ENCODE peak calls at places on chromosomes 16 and 17, in five cellular contexts. One of them, this sample, is unnamed.

GRCh38 chr17:20157078-20157360 is 147.9 kb downstream of the SPECC1 start:
- DNase-seq in AG04450: no peak
- DNase-seq in thoracic aorta: no peak
- DNase-seq in omental fat pad: no peak
- DNase-seq in hepatocyte: no peak
- DNase-seq in this sample: peak

GRCh38 chr16:5619314-5619713 is 521.7 kb upstream of the EEF2KMT start:
- DNase-seq in AG04450: no peak
- DNase-seq in thoracic aorta: no peak
- DNase-seq in omental fat pad: no peak
- DNase-seq in hepatocyte: no peak
- DNase-seq in this sample: no peak

GRCh38 chr16:57345021-57345420 is 13.6 kb upstream of the CCL22 start:
- DNase-seq in AG04450: no peak
- DNase-seq in thoracic aorta: no peak
- DNase-seq in omental fat pad: no peak
- DNase-seq in hepatocyte: no peak
- DNase-seq in this sample: no peak

GRCh38 chr17:74592087-74592990 is at the start of gene CD300LD:
- DNase-seq in AG04450: no peak
- DNase-seq in thoracic aorta: no peak
- DNase-seq in omental fat pad: no peak
- DNase-seq in hepatocyte: no peak
- DNase-seq in this sample: no peak

GRCh38 chr17:43984521-43984920 is 19.9 kb upstream of the NAGS start:
- DNase-seq in AG04450: no peak
- DNase-seq in thoracic aorta: no peak
- DNase-seq in omental fat pad: no peak
- DNase-seq in hepatocyte: no peak
- DNase-seq in this sample: no peak

GRCh38 chr17:2694381-2695242 is 17.0 kb downstream of the CLUH start:
- DNase-seq in AG04450: no peak
- DNase-seq in thoracic aorta: no peak
- DNase-seq in omental fat pad: peak
- DNase-seq in hepatocyte: no peak
- DNase-seq in this sample: no peak

GRCh38 chr16:12436201-12436657 is 367.5 kb downstream of the CPPED1 start:
- DNase-seq in AG04450: no peak
- DNase-seq in thoracic aorta: no peak
- DNase-seq in omental fat pad: no peak
- DNase-seq in hepatocyte: no peak
- DNase-seq in this sample: no peak

GRCh38 chr17:20153231-20153630 is 144.1 kb downstream of the SPECC1 start:
- DNase-seq in AG04450: no peak
- DNase-seq in thoracic aorta: no peak
- DNase-seq in omental fat pad: no peak
- DNase-seq in hepatocyte: no peak
- DNase-seq in this sample: no peak

GRCh38 chr17:4533522-4534502 is 21.4 kb downstream of the MYBBP1A start:
- DNase-seq in AG04450: no peak
- DNase-seq in thoracic aorta: no peak
- DNase-seq in omental fat pad: no peak
- DNase-seq in hepatocyte: no peak
- DNase-seq in this sample: peak

GRCh38 chr17:82045916-82046484 is 5.6 kb downstream of the RFNG start:
- DNase-seq in AG04450: no peak
- DNase-seq in thoracic aorta: no peak
- DNase-seq in omental fat pad: no peak
- DNase-seq in hepatocyte: no peak
- DNase-seq in this sample: no peak

GRCh38 chr16:69820926-69821541 is 58.9 kb downstream of the WWP2 start:
- DNase-seq in AG04450: no peak
- DNase-seq in thoracic aorta: no peak
- DNase-seq in omental fat pad: no peak
- DNase-seq in hepatocyte: peak
- DNase-seq in this sample: no peak

GRCh38 chr16:27258241-27258734 is 10.3 kb downstream of the NSMCE1 start:
- DNase-seq in AG04450: no peak
- DNase-seq in thoracic aorta: no peak
- DNase-seq in omental fat pad: no peak
- DNase-seq in hepatocyte: no peak
- DNase-seq in this sample: peak

GRCh38 chr17:74394977-74395376 is 27.7 kb downstream of the GPR142 start:
- DNase-seq in AG04450: no peak
- DNase-seq in thoracic aorta: no peak
- DNase-seq in omental fat pad: no peak
- DNase-seq in hepatocyte: no peak
- DNase-seq in this sample: no peak

GRCh38 chr16:80466024-80466986 is 74.5 kb upstream of the DYNLRB2 start:
- DNase-seq in AG04450: no peak
- DNase-seq in thoracic aorta: no peak
- DNase-seq in omental fat pad: peak
- DNase-seq in hepatocyte: peak
- DNase-seq in this sample: peak

GRCh38 chr17:74446551-74447500 is 14.9 kb downstream of the GPRC5C start:
- DNase-seq in AG04450: no peak
- DNase-seq in thoracic aorta: peak
- DNase-seq in omental fat pad: no peak
- DNase-seq in hepatocyte: no peak
- DNase-seq in this sample: peak

GRCh38 chr16:48592839-48593429 is 17.0 kb downstream of the N4BP1 start:
- DNase-seq in AG04450: no peak
- DNase-seq in thoracic aorta: no peak
- DNase-seq in omental fat pad: no peak
- DNase-seq in hepatocyte: no peak
- DNase-seq in this sample: peak

GRCh38 chr17:29383687-29384086 is 6.5 kb upstream of the TAOK1 start:
- DNase-seq in AG04450: no peak
- DNase-seq in thoracic aorta: no peak
- DNase-seq in omental fat pad: no peak
- DNase-seq in hepatocyte: no peak
- DNase-seq in this sample: no peak

GRCh38 chr17:48693178-48693577 is 29.1 kb downstream of the PRAC1 start:
- DNase-seq in AG04450: no peak
- DNase-seq in thoracic aorta: no peak
- DNase-seq in omental fat pad: no peak
- DNase-seq in hepatocyte: no peak
- DNase-seq in this sample: no peak

GRCh38 chr16:53282975-53283946 is 151.0 kb upstream of the RBL2 start:
- DNase-seq in AG04450: peak
- DNase-seq in thoracic aorta: no peak
- DNase-seq in omental fat pad: no peak
- DNase-seq in hepatocyte: peak
- DNase-seq in this sample: peak

GRCh38 chr17:76566988-76567431 is 18.6 kb downstream of the ST6GALNAC2 start:
- DNase-seq in AG04450: no peak
- DNase-seq in thoracic aorta: no peak
- DNase-seq in omental fat pad: no peak
- DNase-seq in hepatocyte: no peak
- DNase-seq in this sample: no peak

GRCh38 chr16:81817296-81817695 is 38.2 kb downstream of the PLCG2 start:
- DNase-seq in AG04450: no peak
- DNase-seq in thoracic aorta: no peak
- DNase-seq in omental fat pad: no peak
- DNase-seq in hepatocyte: no peak
- DNase-seq in this sample: no peak

GRCh38 chr16:47990676-47991075 is 165.1 kb downstream of the ABCC12 start:
- DNase-seq in AG04450: no peak
- DNase-seq in thoracic aorta: no peak
- DNase-seq in omental fat pad: no peak
- DNase-seq in hepatocyte: no peak
- DNase-seq in this sample: no peak

GRCh38 chr17:41382396-41382795 is 290 bp upstream of the KRT34 start:
- DNase-seq in AG04450: no peak
- DNase-seq in thoracic aorta: no peak
- DNase-seq in omental fat pad: no peak
- DNase-seq in hepatocyte: no peak
- DNase-seq in this sample: peak

GRCh38 chr17:19384723-19385391 is 2.1 kb downstream of the MFAP4 start:
- DNase-seq in AG04450: peak
- DNase-seq in thoracic aorta: no peak
- DNase-seq in omental fat pad: peak
- DNase-seq in hepatocyte: peak
- DNase-seq in this sample: peak

GRCh38 chr16:66261826-66262225 is 104.7 kb upstream of the CDH5 start:
- DNase-seq in AG04450: no peak
- DNase-seq in thoracic aorta: no peak
- DNase-seq in omental fat pad: no peak
- DNase-seq in hepatocyte: peak
- DNase-seq in this sample: no peak

GRCh38 chr16:35690413-35690812 is 2231.0 kb downstream of the TP53TG3F start:
- DNase-seq in AG04450: no peak
- DNase-seq in thoracic aorta: no peak
- DNase-seq in omental fat pad: no peak
- DNase-seq in hepatocyte: no peak
- DNase-seq in this sample: no peak

GRCh38 chr16:27883576-27883975 is 179.9 kb downstream of the GSG1L start:
- DNase-seq in AG04450: no peak
- DNase-seq in thoracic aorta: no peak
- DNase-seq in omental fat pad: no peak
- DNase-seq in hepatocyte: no peak
- DNase-seq in this sample: no peak

GRCh38 chr16:19481769-19482168 is 40.1 kb downstream of the GDE1 start:
- DNase-seq in AG04450: no peak
- DNase-seq in thoracic aorta: no peak
- DNase-seq in omental fat pad: no peak
- DNase-seq in hepatocyte: no peak
- DNase-seq in this sample: no peak

GRCh38 chr16:25192096-25192495 is 24.7 kb upstream of the AQP8 start:
- DNase-seq in AG04450: no peak
- DNase-seq in thoracic aorta: no peak
- DNase-seq in omental fat pad: no peak
- DNase-seq in hepatocyte: no peak
- DNase-seq in this sample: no peak

GRCh38 chr17:14464741-14465140 is 163.9 kb downstream of the HS3ST3B1 start:
- DNase-seq in AG04450: peak
- DNase-seq in thoracic aorta: no peak
- DNase-seq in omental fat pad: no peak
- DNase-seq in hepatocyte: no peak
- DNase-seq in this sample: peak

GRCh38 chr16:49312389-49312990 is 30.9 kb upstream of the CBLN1 start:
- DNase-seq in AG04450: no peak
- DNase-seq in thoracic aorta: no peak
- DNase-seq in omental fat pad: no peak
- DNase-seq in hepatocyte: no peak
- DNase-seq in this sample: no peak

GRCh38 chr17:77352996-77353395 is 212.2 kb downstream of the SEC14L1 start:
- DNase-seq in AG04450: no peak
- DNase-seq in thoracic aorta: no peak
- DNase-seq in omental fat pad: no peak
- DNase-seq in hepatocyte: no peak
- DNase-seq in this sample: no peak

GRCh38 chr17:47818002-47818695 is 3.4 kb downstream of the OSBPL7 start:
- DNase-seq in AG04450: no peak
- DNase-seq in thoracic aorta: no peak
- DNase-seq in omental fat pad: no peak
- DNase-seq in hepatocyte: no peak
- DNase-seq in this sample: no peak

GRCh38 chr16:89658221-89658879 is 714 bp downstream of the SPATA33 start:
- DNase-seq in AG04450: no peak
- DNase-seq in thoracic aorta: no peak
- DNase-seq in omental fat pad: no peak
- DNase-seq in hepatocyte: peak
- DNase-seq in this sample: no peak

GRCh38 chr17:31604936-31605335 is 213.5 kb downstream of the RAB11FIP4 start:
- DNase-seq in AG04450: no peak
- DNase-seq in thoracic aorta: no peak
- DNase-seq in omental fat pad: no peak
- DNase-seq in hepatocyte: no peak
- DNase-seq in this sample: no peak

GRCh38 chr16:49961087-49961486 is 63.9 kb upstream of the CNEP1R1 start:
- DNase-seq in AG04450: no peak
- DNase-seq in thoracic aorta: no peak
- DNase-seq in omental fat pad: no peak
- DNase-seq in hepatocyte: no peak
- DNase-seq in this sample: peak

DNA sequence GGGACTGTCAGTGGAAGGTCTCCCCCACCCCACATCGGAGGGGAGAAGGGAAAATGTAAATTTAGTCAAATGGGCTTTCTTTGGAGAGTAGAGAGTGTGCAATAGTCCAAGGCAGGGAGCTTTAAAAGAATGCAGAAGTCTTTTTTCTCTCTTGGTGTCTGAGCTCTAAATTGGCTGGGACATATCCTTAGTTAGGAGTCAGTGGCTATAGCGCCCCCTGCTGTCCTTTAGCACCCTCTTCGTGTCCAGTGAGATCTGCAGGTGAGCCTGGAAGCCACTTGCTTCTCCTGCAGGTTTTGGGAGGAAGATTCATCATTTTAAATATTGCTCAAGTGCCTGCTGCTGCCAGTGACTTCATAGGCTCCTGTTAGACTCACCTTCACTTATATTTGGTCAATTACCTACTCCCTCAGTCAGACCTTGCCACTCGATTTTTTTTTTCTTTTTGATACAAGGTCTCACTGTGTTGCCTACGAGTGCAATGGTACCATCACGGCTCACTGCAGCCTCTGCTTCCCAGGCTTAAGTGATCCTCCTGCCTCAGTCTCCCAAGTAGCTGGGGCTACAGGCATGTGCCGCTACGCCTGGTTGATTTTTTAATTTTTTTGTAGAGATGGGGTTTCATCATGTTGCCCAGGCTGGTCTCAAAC is 174.8 kb downstream of the PRKCB start:
- DNase-seq in AG04450: peak
- DNase-seq in thoracic aorta: no peak
- DNase-seq in omental fat pad: peak
- DNase-seq in hepatocyte: peak
- DNase-seq in this sample: peak
- TF ChIP-seq CTCF in AG04450: peak
- TF ChIP-seq CTCF in thoracic aorta: peak
- TF ChIP-seq CTCF in omental fat pad: peak
- TF ChIP-seq CTCF in hepatocyte: peak
- TF ChIP-seq CTCF in this sample: peak

GRCh38 chr16:77660311-77660710 is 62.0 kb upstream of the NUDT7 start:
- DNase-seq in AG04450: peak
- DNase-seq in thoracic aorta: no peak
- DNase-seq in omental fat pad: no peak
- DNase-seq in hepatocyte: peak
- DNase-seq in this sample: peak
- TF ChIP-seq CTCF in AG04450: peak
- TF ChIP-seq CTCF in thoracic aorta: peak
- TF ChIP-seq CTCF in omental fat pad: no peak
- TF ChIP-seq CTCF in hepatocyte: peak
- TF ChIP-seq CTCF in this sample: peak

GRCh38 chr17:42775534-42776098 is 2.4 kb downstream of the VPS25 start:
- DNase-seq in AG04450: no peak
- DNase-seq in thoracic aorta: no peak
- DNase-seq in omental fat pad: no peak
- DNase-seq in hepatocyte: no peak
- DNase-seq in this sample: peak
- TF ChIP-seq CTCF in AG04450: no peak
- TF ChIP-seq CTCF in thoracic aorta: no peak
- TF ChIP-seq CTCF in omental fat pad: no peak
- TF ChIP-seq CTCF in hepatocyte: no peak
- TF ChIP-seq CTCF in this sample: no peak

GRCh38 chr16:73546351-73546845 is 498.5 kb upstream of the ZFHX3 start:
- DNase-seq in AG04450: no peak
- DNase-seq in thoracic aorta: no peak
- DNase-seq in omental fat pad: no peak
- DNase-seq in hepatocyte: no peak
- DNase-seq in this sample: no peak
- TF ChIP-seq CTCF in AG04450: no peak
- TF ChIP-seq CTCF in thoracic aorta: no peak
- TF ChIP-seq CTCF in omental fat pad: no peak
- TF ChIP-seq CTCF in hepatocyte: no peak
- TF ChIP-seq CTCF in this sample: no peak

GRCh38 chr17:64773836-64774761 is 112.0 kb upstream of the SMURF2 start:
- DNase-seq in AG04450: peak
- DNase-seq in thoracic aorta: no peak
- DNase-seq in omental fat pad: no peak
- DNase-seq in hepatocyte: peak
- DNase-seq in this sample: peak
- TF ChIP-seq CTCF in AG04450: peak
- TF ChIP-seq CTCF in thoracic aorta: peak
- TF ChIP-seq CTCF in omental fat pad: no peak
- TF ChIP-seq CTCF in hepatocyte: peak
- TF ChIP-seq CTCF in this sample: peak

This sample was measured in MCF 10A.